ENCODE peak calls at places on chromosome 10, in four cellular contexts. M, F, U and T are unnamed samples.

GRCh38 chr10:97318772-97319651 is at the start of gene FRAT1:
- DNase-seq in M (peak; percentile 90), U (peak; percentile 43), F (peak; percentile 93), T (peak; percentile 92)

GRCh38 chr10:8444630-8445029 is 390.1 kb downstream of the GATA3 start:
- DNase-seq in M (no peak), U (no peak), F (no peak), T (peak; percentile 6)

GRCh38 chr10:123380491-123381085 is 226.4 kb downstream of the BUB3 start:
- DNase-seq in U (no peak), F (no peak), M (no peak), T (no peak)

GRCh38 chr10:27525819-27526218 is 21.7 kb downstream of the RAB18 start:
- DNase-seq in U (no peak), M (no peak), F (no peak), T (no peak)

GRCh38 chr10:43225787-43226153 is 41.1 kb downstream of the RASGEF1A start:
- DNase-seq in M (peak; percentile 18), F (no peak), U (no peak), T (no peak)

GRCh38 chr10:27534341-27534740 is 30.2 kb downstream of the RAB18 start:
- DNase-seq in M (no peak), U (no peak), F (no peak), T (no peak)

GRCh38 chr10:123669901-123670300 is 3.7 kb downstream of the GPR26 start:
- DNase-seq in F (no peak), M (no peak), U (no peak), T (no peak)

GRCh38 chr10:104809288-104810090 is 168.4 kb downstream of the SORCS3 start:
- DNase-seq in U (no peak), F (no peak), M (no peak), T (no peak)

GRCh38 chr10:63588436-63589180 is 67.4 kb downstream of the REEP3 start:
- DNase-seq in U (no peak), F (no peak), M (no peak), T (no peak)

GRCh38 chr10:97861924-97862323 is 12.3 kb downstream of the GOLGA7B start:
- DNase-seq in U (no peak), F (no peak), M (no peak), T (no peak)

GRCh38 chr10:73625004-73625883 is 16.0 kb downstream of the MYOZ1 start:
- DNase-seq in M (no peak), F (no peak), U (no peak), T (no peak)

GRCh38 chr10:100652406-100653130 is 92.8 kb upstream of the PAX2 start:
- DNase-seq in F (no peak), M (no peak), U (no peak), T (no peak)

GRCh38 chr10:117165557-117166419 is 27.7 kb upstream of the VAX1 start:
- DNase-seq in U (no peak), F (peak; percentile 13), M (no peak), T (no peak)

GRCh38 chr10:70461397-70462348 is 16.9 kb upstream of the PALD1 start:
- DNase-seq in M (peak; percentile 55), U (no peak), F (peak; percentile 56), T (peak; percentile 36)

GRCh38 chr10:127524869-127525268 is 24.2 kb upstream of the NPS start:
- DNase-seq in U (no peak), F (no peak), M (no peak), T (no peak)

GRCh38 chr10:124697837-124698559 is 46.2 kb downstream of the FAM53B start:
- DNase-seq in F (no peak), M (no peak), U (no peak), T (peak; percentile 32)

GRCh38 chr10:70913546-70914240 is 25.3 kb upstream of the PCBD1 start:
- DNase-seq in U (no peak), F (no peak), M (peak; percentile 16), T (no peak)

GRCh38 chr10:93745411-93746065 is 12.2 kb upstream of the LGI1 start:
- DNase-seq in U (no peak), M (peak; percentile 24), F (no peak), T (no peak)

GRCh38 chr10:119453313-119453712 is 89.2 kb downstream of the RGS10 start:
- DNase-seq in F (no peak), U (no peak), M (no peak), T (no peak)

GRCh38 chr10:33453081-33453850 is 118.8 kb upstream of the NRP1 start:
- DNase-seq in U (no peak), F (no peak), M (no peak), T (no peak)

GRCh38 chr10:63744060-63744941 is 223.1 kb downstream of the REEP3 start:
- DNase-seq in M (no peak), U (no peak), F (no peak), T (no peak)

GRCh38 chr10:102919237-102919959 is 1.3 kb downstream of the CNNM2 start:
- DNase-seq in F (peak; percentile 6), U (no peak), M (no peak), T (no peak)

GRCh38 chr10:36602374-36602773 is 523.0 kb upstream of the ANKRD30A start:
- DNase-seq in F (no peak), U (no peak), M (no peak), T (no peak)

GRCh38 chr10:30216811-30217210 is 132.3 kb downstream of the MTPAP start:
- DNase-seq in U (no peak), F (no peak), M (no peak), T (no peak)

GRCh38 chr10:71319800-71320392 is 837 bp downstream of the SLC29A3 start:
- DNase-seq in M (no peak), U (no peak), F (no peak), T (no peak)

GRCh38 chr10:546971-547590 is 142.4 kb downstream of the DIP2C start:
- DNase-seq in M (no peak), U (no peak), F (no peak), T (no peak)

GRCh38 chr10:75265856-75266255 is 30.1 kb upstream of the COMTD1 start:
- DNase-seq in M (no peak), F (no peak), U (no peak), T (no peak)

GRCh38 chr10:132881186-132881920 is 61.0 kb downstream of the CFAP46 start:
- DNase-seq in F (no peak), M (peak; percentile 15), U (no peak), T (no peak)

GRCh38 chr10:1573334-1573969 is 163.9 kb downstream of the ADARB2 start:
- DNase-seq in M (no peak), F (no peak), U (no peak), T (no peak)

GRCh38 chr10:106440767-106441166 is 723.7 kb downstream of the SORCS1 start:
- DNase-seq in M (no peak), F (no peak), U (no peak), T (no peak)

GRCh38 chr10:95196053-95196452 is 2.0 kb downstream of the ACSM6 start:
- DNase-seq in M (no peak), F (no peak), U (no peak), T (no peak)

GRCh38 chr10:119176166-119176565 is 2.4 kb downstream of the PRDX3 start:
- DNase-seq in M (no peak), F (no peak), U (no peak), T (no peak)

GRCh38 chr10:88401671-88402347 is 181.3 kb downstream of the RNLS start:
- DNase-seq in M (no peak), F (no peak), U (no peak), T (no peak)

GRCh38 chr10:104577861-104578480 is 63.1 kb upstream of the SORCS3 start:
- DNase-seq in M (no peak), U (no peak), F (no peak), T (no peak)

GRCh38 chr10:78937800-78938694 is 130.7 kb upstream of the ZMIZ1 start:
- DNase-seq in M (no peak), F (no peak), U (no peak), T (no peak)

GRCh38 chr10:9166770-9167169 is 1112.3 kb downstream of the GATA3 start:
- DNase-seq in U (no peak), F (no peak), M (no peak), T (no peak)

GRCh38 chr10:119428789-119429188 is 113.7 kb downstream of the RGS10 start:
- DNase-seq in F (no peak), M (no peak), U (no peak), T (no peak)

GRCh38 chr10:23358357-23358756 is 13.8 kb upstream of the C10orf67 start:
- DNase-seq in F (no peak), U (no peak), M (no peak), T (no peak)
- TF ChIP-seq CTCF in F (peak; percentile 21), U (no peak), M (no peak), T (no peak)

DNA sequence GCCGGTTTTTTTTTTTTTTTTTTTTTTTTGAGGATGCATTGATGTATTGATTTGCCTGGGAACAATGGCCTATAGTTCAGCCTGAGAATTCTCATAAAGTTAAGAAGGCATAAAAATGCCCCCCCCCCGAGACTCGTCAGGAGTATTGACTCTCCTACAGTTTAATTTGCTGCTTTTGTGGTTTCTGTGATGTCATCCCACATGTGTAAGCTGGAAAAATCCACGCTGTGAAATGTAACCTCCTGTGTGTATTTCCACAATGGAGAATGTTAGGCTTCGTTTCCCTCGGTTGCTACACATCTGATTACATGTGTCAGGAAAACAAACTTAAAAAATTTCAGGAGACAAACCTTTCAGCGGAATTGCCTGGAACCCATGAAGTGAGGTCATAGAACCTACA is 117.9 kb downstream of the FANK1 start:
- DNase-seq in F (no peak), M (no peak), U (no peak), T (no peak)
- H3K27ac ChIP-seq in F (no peak overlapping the region), M (no peak overlapping the region), U (no peak overlapping the region), T (no peak overlapping the region)

DNA sequence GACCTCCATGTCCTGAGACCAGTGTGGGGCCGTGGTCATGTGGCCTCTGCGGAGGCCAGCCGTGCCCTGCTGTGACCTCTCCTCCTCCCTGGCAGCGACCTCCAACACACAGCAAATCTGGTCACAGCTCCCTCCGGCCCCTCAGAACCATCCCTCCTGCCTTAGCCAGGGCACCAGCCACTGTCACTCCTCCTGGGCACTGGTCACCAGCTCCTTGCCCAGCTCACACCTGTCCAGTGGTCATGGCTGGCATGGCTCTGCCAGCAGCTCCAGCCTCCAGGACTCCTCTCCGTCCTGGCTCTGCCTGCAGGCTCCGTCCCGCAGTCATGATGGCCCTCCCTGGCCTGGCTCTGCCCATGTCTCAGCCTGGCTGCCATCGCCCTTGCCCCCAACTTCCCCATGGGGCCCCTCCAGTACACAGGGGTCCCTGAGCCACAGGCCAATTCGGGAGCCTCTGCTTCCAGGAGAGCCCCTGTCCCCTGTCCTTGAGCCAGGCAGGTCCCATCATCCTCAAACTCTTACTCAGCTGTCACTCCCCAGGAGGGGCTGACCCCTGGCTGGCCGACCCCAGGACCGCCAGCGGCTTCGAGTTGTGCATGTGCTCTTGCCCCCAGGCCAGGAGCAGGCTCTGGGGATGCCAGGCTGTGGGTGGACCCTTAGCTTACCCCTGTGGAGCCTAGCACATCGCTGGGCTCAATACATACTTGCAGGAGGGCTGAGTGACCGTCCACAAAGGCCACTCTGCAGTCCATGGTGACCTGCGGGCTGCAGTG is 92.5 kb downstream of the TCERG1L start:
- DNase-seq in M (no peak), F (no peak), U (no peak), T (no peak)
- H3K9me3 ChIP-seq in M (no peaks in the 10 kb centered on the region), F (no peaks in the 10 kb centered on the region), U (no peaks in the 10 kb centered on the region), T (no peaks in the 10 kb centered on the region)

GRCh38 chr10:129877773-129878371 is 86.2 kb downstream of the EBF3 start:
- DNase-seq in M (no peak), U (no peak), F (no peak), T (no peak)
- TF ChIP-seq CTCF in M (peak; percentile 59), U (peak; percentile 43), F (peak; percentile 66), T (peak; percentile 42)